ENCODE peak calls at places on chromosomes 1 and 21, in five cellular contexts. D, Z, K, M and W are unnamed samples.
A peak's percentile ranks its signal among the peaks of the same experiment; 100 is the strongest.

GRCh38 chr21:22536511-22536910 is 1538.3 kb downstream of the NCAM2 start:
- DNase-seq in D (no peak), Z (peak; percentile 42), K (no peak), M (no peak), W (no peak)

GRCh38 chr21:27339902-27340301 is 373.0 kb upstream of the ADAMTS5 start:
- DNase-seq in D (no peak), Z (no peak), K (no peak), M (no peak), W (no peak)

GRCh38 chr1:119286587-119287181 is 81.9 kb upstream of the HAO2 start:
- DNase-seq in D (no peak), Z (peak; percentile 35), K (no peak), M (no peak), W (no peak)

GRCh38 chr1:156392427-156392826 is 23.4 kb downstream of the RHBG start:
- DNase-seq in D (no peak), Z (no peak), K (no peak), M (no peak), W (no peak)

GRCh38 chr1:193625255-193625654 is 438.8 kb upstream of the B3GALT2 start:
- DNase-seq in D (no peak), Z (no peak), K (no peak), M (no peak), W (no peak)

GRCh38 chr1:162214202-162214601 is 144.7 kb downstream of the NOS1AP start:
- DNase-seq in D (no peak), Z (no peak), K (no peak), M (no peak), W (no peak)

GRCh38 chr1:111481387-111482221 is 7.8 kb downstream of the C1orf162 start:
- DNase-seq in D (peak; percentile 77), Z (peak; percentile 69), K (no peak), M (peak; percentile 57), W (peak; percentile 64)

GRCh38 chr1:23367451-23367790 is 2.2 kb downstream of the ZNF436 start:
- DNase-seq in D (no peak), Z (no peak), K (no peak), M (no peak), W (no peak)

GRCh38 chr1:151729157-151729965 is 8.0 kb downstream of the RIIAD1 start:
- DNase-seq in D (no peak), Z (no peak), K (no peak), M (no peak), W (no peak)

GRCh38 chr1:55723001-55723400 is 507.8 kb upstream of the USP24 start:
- DNase-seq in D (no peak), Z (no peak), K (no peak), M (no peak), W (no peak)

DNA sequence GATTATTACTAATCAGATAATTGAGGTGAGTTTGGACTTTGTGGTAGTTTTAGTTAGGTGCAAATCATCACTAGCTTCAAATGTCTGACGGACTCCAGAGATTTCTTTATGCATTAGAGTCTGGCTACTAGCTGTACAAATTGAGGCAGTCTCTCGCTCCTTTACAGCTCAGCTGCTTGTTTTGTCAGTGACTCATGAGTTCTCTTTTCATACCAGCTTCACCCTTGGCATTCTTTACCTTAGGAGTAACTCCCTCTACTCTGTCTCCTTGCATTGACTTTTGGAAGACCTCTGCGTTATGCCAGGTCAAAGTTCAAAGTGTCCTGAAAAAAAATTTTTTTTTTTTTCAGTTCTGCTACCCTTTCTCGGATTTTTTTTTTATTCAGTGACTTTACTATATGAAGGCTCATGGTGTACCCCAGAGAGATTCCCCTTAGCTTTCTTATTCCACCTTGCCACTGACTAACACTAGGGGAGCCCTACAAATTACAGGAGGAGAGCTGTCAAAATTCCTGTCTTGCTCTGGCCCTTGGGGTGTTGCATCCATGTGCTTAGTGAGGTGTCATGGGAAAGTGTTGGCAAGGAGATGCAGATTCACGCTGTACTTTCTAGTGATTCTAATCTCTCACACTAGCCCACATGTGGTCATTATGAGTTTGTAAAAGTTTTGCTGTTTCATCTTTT is 576.6 kb downstream of the ADGRL2 start:
- DNase-seq in D (no peak), Z (peak; percentile 75), K (no peak), M (no peak), W (no peak)
- TF ChIP-seq CTCF in D (no peak), Z (no peak), K (peak; percentile 41), M (no peak), W (no peak)

GRCh38 chr1:112956503-112957132 is 622 bp upstream of the SLC16A1 start:
- DNase-seq in D (no peak), Z (no peak), K (no peak), M (no peak), W (no peak)

GRCh38 chr1:112954059-112954458 is 1.9 kb downstream of the SLC16A1 start:
- DNase-seq in D (no peak), Z (no peak), K (no peak), M (no peak), W (no peak)

GRCh38 chr1:112954945-112955677 is 885 bp downstream of the SLC16A1 start:
- DNase-seq in D (peak; percentile 47), Z (peak; percentile 63), K (peak; percentile 63), M (no peak), W (peak; percentile 78)

GRCh38 chr1:112957133-112957812 is 1.3 kb upstream of the SLC16A1 start:
- DNase-seq in D (peak; percentile 56), Z (peak; percentile 89), K (no peak), M (no peak), W (peak; percentile 77)

DNA sequence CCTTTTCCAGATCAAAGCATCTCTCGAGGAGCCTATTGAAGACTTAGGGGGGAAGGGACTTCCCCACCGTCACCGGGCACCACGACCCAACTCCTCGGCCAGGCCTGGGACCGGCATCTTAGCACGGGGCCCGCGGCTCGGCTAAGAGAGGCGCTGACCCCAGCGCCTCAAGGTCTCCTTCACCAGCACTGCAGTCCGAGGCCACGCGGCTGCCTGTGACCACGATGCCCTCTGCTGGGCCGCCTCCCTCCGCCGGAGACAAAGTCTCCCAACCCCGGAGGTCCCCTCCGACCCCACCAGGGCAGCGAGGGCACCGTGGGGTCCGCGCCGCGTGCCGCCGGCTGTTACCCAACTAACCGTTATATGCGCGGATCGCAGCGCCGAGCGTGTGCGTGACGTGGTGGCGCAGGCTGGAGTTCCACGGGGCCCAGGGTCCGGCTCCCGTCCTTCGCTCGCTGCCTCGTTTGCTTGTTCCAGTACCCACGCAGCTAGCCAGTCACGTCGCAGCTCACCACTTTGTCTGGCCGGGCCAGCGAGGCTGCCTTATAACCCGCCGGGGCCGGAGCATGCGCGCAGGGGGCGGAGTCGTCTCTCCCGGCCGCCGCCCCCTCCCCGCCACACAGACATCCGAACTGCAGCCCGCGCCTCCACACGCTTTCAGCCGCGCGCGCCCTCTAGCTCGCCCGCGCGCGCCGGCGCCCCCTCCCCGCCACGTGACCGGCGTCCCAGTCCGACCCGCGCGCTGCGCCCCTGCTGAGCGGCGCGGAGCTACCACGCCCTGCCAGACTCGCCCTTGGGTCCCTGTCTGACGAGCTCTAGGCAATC is at the start of gene SLC16A1:
- DNase-seq in D (peak; percentile 94), Z (peak; percentile 92), K (peak; percentile 94), M (peak; percentile 88), W (peak; percentile 97)
- TF ChIP-seq CTCF in D (no peak), Z (peak; percentile 27), K (peak; percentile 65), M (peak; percentile 64), W (peak; percentile 31)

GRCh38 chr1:213131851-213132655 is 81.0 kb downstream of the RPS6KC1 start:
- DNase-seq in D (no peak), Z (no peak), K (no peak), M (no peak), W (no peak)
- TF ChIP-seq CTCF in D (no peak), Z (no peak), K (no peak), M (no peak), W (no peak)

DNA sequence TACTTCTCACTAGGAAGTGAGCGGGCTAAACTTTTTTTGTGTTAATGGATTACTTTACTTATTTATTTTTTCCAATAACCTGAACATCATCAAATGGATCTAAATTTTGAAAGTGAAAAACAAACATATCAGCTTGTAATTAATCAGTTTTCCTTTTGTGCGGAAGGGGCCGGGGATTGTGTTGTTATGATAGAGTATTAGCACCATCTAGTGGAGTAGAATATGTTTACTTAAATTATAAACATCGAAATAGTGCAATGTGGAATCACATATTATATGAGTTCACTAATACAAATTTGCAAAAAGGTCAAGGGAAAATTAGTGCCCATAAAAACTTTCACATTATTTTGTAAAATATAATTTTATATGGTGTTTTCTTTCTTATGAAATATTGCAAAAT is 9.1 kb downstream of the CFH start:
- DNase-seq in D (no peak), Z (peak; percentile 79), K (no peak), M (no peak), W (no peak)
- TF ChIP-seq CTCF in D (peak; percentile 69), Z (peak; percentile 39), K (peak; percentile 67), M (peak; percentile 79), W (peak; percentile 47)

DNA sequence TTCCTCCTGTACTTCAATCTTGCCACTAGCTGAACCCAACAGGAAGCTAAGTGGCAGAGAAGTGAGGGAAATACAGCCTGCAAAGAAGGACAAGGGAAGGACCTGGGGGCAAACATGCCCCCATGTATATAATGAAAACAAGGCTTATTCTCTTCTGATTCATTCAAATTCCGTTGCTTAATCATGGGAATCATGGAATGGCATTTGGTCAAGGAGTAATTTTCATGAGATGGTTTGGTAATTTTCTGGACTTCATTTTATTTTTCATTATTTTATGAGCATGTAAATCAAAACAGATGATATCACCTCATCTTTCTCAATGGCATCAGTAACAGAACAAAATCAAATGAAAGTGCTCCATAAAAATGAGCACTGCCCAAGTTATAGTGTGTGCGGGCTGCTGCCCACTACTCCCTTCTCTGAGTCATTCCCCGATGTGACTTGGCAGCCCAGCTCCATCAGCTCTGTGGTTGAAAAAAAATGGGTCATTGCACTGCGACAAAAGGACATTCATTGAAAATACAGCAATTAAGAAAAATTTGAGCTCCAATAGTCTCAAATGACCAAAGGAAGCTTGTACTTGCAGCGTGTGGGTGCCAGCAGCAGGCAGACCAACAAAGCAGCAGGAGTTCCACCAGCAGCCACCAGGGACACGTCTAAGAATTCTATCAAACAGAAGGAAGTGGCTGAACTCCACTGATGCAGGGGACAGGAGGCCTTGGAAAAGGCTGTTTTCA is 84.3 kb upstream of the VAV3 start:
- DNase-seq in D (no peak), Z (no peak), K (no peak), M (no peak), W (no peak)
- TF ChIP-seq CTCF in D (no peak), Z (peak; percentile 5), K (no peak), M (peak; percentile 42), W (peak; percentile 39)

GRCh38 chr21:28783641-28784185 is 209.0 kb downstream of the LTN1 start:
- DNase-seq in D (no peak), Z (no peak), K (no peak), M (no peak), W (no peak)

GRCh38 chr21:28779914-28780313 is 212.8 kb downstream of the LTN1 start:
- DNase-seq in D (no peak), Z (no peak), K (no peak), M (no peak), W (no peak)

GRCh38 chr21:28776251-28776650 is 216.4 kb downstream of the LTN1 start:
- DNase-seq in D (no peak), Z (no peak), K (no peak), M (no peak), W (no peak)

DNA sequence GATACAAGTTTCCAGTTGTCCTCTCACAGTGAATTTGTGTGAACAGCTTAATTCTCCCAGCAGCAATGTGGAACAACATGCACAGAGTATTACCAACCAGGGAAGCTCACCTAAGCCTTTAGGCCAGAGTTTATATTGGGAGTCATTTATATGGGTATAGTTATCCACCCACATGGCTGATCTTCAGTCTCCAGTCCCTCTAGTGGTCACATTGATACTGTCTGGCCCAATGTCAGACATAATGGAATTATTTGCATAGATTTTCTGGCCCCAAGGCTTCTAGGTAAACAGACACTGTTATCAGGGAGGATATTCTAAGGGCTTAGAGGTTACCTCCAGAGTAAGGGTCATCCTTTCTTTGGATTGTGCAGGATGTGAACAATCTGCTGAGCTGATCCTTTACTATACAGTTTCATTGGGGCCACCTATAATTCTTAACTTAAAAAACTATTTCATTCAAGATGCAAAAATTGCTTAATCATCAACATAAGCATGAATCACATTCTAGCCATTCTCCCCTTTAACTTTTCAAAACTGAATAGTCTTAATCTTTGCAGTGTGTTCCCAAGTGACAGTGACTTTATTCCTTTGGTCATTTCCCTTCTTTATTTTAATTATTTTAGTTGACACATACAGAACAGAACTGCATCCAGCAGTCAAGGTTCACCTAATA is 210.9 kb downstream of the LTN1 start:
- DNase-seq in D (no peak), Z (peak; percentile 31), K (no peak), M (no peak), W (no peak)
- TF ChIP-seq CTCF in D (no peak), Z (peak; percentile 52), K (peak; percentile 56), M (no peak), W (peak; percentile 45)